ENCODE peak calls at places on chromosomes 1 and 21, in four cellular contexts. D, F, I and U are unnamed samples.

GRCh38 chr1:109641341-109641740 is 14.6 kb upstream of the GSTM4 start:
- DNase-seq in I (no peak), F (no peak), D (no peak), U (no peak)

GRCh38 chr21:14438204-14438603 is 55.3 kb upstream of the HSPA13 start:
- DNase-seq in I (no peak), D (no peak), F (no peak), U (no peak)

GRCh38 chr1:156399355-156400125 is 30.5 kb downstream of the RHBG start:
- DNase-seq in D (no peak), I (no peak), F (no peak), U (no peak)

GRCh38 chr1:98049370-98050115 is 128.7 kb upstream of the DPYD start:
- DNase-seq in I (no peak), F (no peak), D (no peak), U (peak)

GRCh38 chr1:221699582-221700519 is 42.0 kb downstream of the DUSP10 start:
- DNase-seq in I (no peak), D (no peak), F (no peak), U (peak)

GRCh38 chr1:37137018-37137417 is 102.7 kb upstream of the GRIK3 start:
- DNase-seq in I (no peak), F (no peak), D (no peak), U (no peak)

GRCh38 chr1:204075116-204075636 is 2.3 kb downstream of the SOX13 start:
- DNase-seq in I (no peak), D (no peak), F (no peak), U (no peak)

GRCh38 chr1:229762891-229763290 is 136.8 kb downstream of the URB2 start:
- DNase-seq in F (no peak), I (no peak), D (no peak), U (no peak)

GRCh38 chr1:23867953-23868847 is at the start of gene FUCA1:
- DNase-seq in I (peak), D (peak), F (peak), U (peak)

GRCh38 chr1:25553749-25554425 is 10.5 kb downstream of the LDLRAP1 start:
- DNase-seq in D (peak), I (no peak), F (no peak), U (no peak)
- TF ChIP-seq CHD1 in D (no peak), I (no peak), F (no peak), U (no peak)

GRCh38 chr1:15201849-15202551 is 45.0 kb upstream of the FHAD1 start:
- DNase-seq in D (no peak), F (no peak), I (no peak), U (no peak)
- TF ChIP-seq CHD1 in D (no peak), F (no peak), I (no peak), U (no peak)

GRCh38 chr1:59671066-59671952 is 143.4 kb upstream of the HOOK1 start:
- DNase-seq in D (no peak), I (no peak), F (no peak), U (no peak)
- TF ChIP-seq CHD1 in D (no peak), I (no peak), F (no peak), U (no peak)

DNA sequence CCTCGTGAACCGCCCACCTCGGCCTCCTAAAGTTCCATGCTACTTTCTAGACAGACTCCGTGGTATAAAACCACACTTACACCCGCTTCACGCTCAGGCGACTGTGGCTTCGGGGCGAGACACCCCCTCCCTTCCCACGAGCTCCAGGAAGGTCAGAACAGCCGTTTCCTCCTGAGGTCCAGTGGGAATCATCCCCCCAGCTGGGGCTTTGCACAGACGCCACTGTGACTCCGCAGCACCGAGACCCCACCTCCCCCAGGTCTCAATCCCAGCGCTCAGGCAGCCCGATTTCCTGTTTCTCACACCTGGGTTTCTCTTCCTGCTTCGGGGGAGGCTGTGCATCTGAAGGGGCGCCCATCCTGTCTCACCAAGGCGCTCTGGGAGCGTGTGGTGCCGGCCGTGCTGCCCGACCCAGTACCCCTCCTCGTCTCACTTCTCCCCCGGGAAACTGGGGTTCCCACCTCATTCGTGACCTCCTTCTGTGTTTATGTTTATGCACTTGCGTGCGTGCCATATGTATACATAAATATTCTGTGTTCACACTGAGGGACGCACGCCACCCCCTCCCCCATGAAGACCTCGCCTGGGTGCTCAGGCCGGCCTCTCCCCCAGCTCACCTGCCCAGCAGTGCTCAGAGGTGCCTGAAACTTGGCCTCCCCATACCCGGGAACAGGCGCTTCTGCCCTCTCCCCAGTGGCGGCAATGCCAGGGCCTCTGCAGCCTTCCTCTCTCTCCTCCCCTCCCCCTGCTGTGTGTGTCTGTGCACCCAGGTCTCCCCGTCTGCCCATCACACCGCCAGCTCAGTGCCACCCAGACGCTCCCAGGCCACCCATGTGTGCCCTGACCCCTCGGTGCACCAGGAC is 14.6 kb downstream of the SLC35E2B start:
- DNase-seq in I (peak), F (no peak), D (peak), U (no peak)
- TF ChIP-seq CHD1 in I (no peak), F (no peak), D (no peak), U (no peak)

GRCh38 chr1:175338447-175339135 is 146.0 kb upstream of the KIAA0040 start:
- DNase-seq in I (no peak), F (peak), D (peak), U (no peak)
- TF ChIP-seq CHD1 in I (no peak), F (no peak), D (no peak), U (no peak)

GRCh38 chr1:74160045-74160444 is 37.9 kb downstream of the LRRIQ3 start:
- DNase-seq in D (no peak), F (no peak), I (no peak), U (no peak)
- TF ChIP-seq CHD1 in D (no peak), F (no peak), I (no peak), U (no peak)